ENCODE peak calls at places on chromosomes 1 and 21, in seven cellular contexts. J is MM.1S; B is pancreas; E is HCT116; S is left ventricle myocardium inferior; O is prostate gland; X is CD8-positive, alpha-beta T cell. L is an unnamed sample. For H3K4me1, the result is how much of the 10 kb centered on the place peaks cover.

GRCh38 chr1:100785399-100786082 is 66.0 kb downstream of the VCAM1 start:
- DNase-seq in J (no peak), B (no peak), E (no peak), S (no peak), O (no peak), X (no peak), L (no peak)

GRCh38 chr1:61391730-61392129 is 309.4 kb downstream of the NFIA start:
- DNase-seq in J (no peak), B (no peak), E (no peak), S (no peak), O (no peak), X (no peak), L (no peak)

GRCh38 chr1:236065509-236066005 is 667 bp upstream of the NID1 start:
- DNase-seq in J (no peak), B (no peak), E (no peak), S (no peak), O (no peak), X (no peak), L (no peak)

GRCh38 chr1:202320081-202320405 is 21.7 kb downstream of the UBE2T start:
- DNase-seq in J (no peak), B (no peak), E (no peak), S (no peak), O (no peak), X (no peak), L (no peak)

GRCh38 chr1:73943270-73943669 is 254.7 kb downstream of the LRRIQ3 start:
- DNase-seq in J (no peak), B (no peak), E (no peak), S (no peak), O (no peak), X (no peak), L (no peak)

GRCh38 chr1:50976111-50976889 is 6.3 kb downstream of the CDKN2C start:
- DNase-seq in J (no peak), B (no peak), E (no peak), S (no peak), O (no peak), X (no peak), L (peak)

GRCh38 chr21:43981151-43981870 is 30.8 kb upstream of the TRAPPC10 start:
- DNase-seq in J (no peak), B (no peak), E (no peak), S (no peak), O (no peak), X (no peak), L (no peak)

GRCh38 chr1:193729429-193729828 is 543.0 kb upstream of the B3GALT2 start:
- DNase-seq in J (no peak), B (no peak), E (no peak), S (no peak), O (no peak), X (no peak), L (no peak)

GRCh38 chr1:231803353-231803752 is 176.8 kb downstream of the DISC1 start:
- DNase-seq in J (no peak), B (no peak), E (no peak), S (no peak), O (no peak), X (no peak), L (no peak)

GRCh38 chr1:228367798-228368791 is 38.5 kb downstream of the TRIM11 start:
- DNase-seq in J (no peak), B (no peak), E (no peak), S (no peak), O (no peak), X (no peak), L (no peak)

GRCh38 chr1:45359882-45360513 is 19.8 kb upstream of the MUTYH start:
- DNase-seq in J (peak), B (no peak), E (no peak), S (peak), O (peak), X (no peak), L (peak)

GRCh38 chr1:17700981-17701870 is 53.9 kb upstream of the ACTL8 start:
- DNase-seq in J (no peak), B (no peak), E (no peak), S (no peak), O (no peak), X (no peak), L (no peak)

GRCh38 chr1:12246584-12246983 is 16.8 kb downstream of the VPS13D start:
- DNase-seq in J (no peak), B (no peak), E (no peak), S (no peak), O (no peak), X (no peak), L (no peak)

GRCh38 chr1:60367522-60367921 is 294.0 kb upstream of the C1orf87 start:
- DNase-seq in J (no peak), B (no peak), E (no peak), S (no peak), O (peak), X (no peak), L (no peak)

GRCh38 chr1:19006000-19006399 is 49.5 kb upstream of the IFFO2 start:
- DNase-seq in J (no peak), B (no peak), E (peak), S (no peak), O (no peak), X (no peak), L (no peak)

GRCh38 chr1:227792216-227793078 is 23.0 kb upstream of the PRSS38 start:
- DNase-seq in J (no peak), B (no peak), E (no peak), S (no peak), O (no peak), X (no peak), L (no peak)

GRCh38 chr1:195908121-195908520 is 700.1 kb downstream of the KCNT2 start:
- DNase-seq in J (no peak), B (no peak), E (no peak), S (no peak), O (no peak), X (no peak), L (no peak)

GRCh38 chr1:25622526-25622925 is 5.9 kb downstream of the MAN1C1 start:
- DNase-seq in J (no peak), B (no peak), E (no peak), S (no peak), O (no peak), X (peak), L (peak)
- H3K4me1 ChIP-seq in J (half or more), B (under half), E (under half), S (half or more), O (under half), X (half or more), L (half or more)

GRCh38 chr1:34746101-34746500 is 8.7 kb upstream of the GJB5 start:
- DNase-seq in J (no peak), B (no peak), E (no peak), S (no peak), O (no peak), X (no peak), L (no peak)
- H3K4me1 ChIP-seq in J (under half), B (under half), E (under half), S (under half), O (under half), X (under half), L (under half)

DNA sequence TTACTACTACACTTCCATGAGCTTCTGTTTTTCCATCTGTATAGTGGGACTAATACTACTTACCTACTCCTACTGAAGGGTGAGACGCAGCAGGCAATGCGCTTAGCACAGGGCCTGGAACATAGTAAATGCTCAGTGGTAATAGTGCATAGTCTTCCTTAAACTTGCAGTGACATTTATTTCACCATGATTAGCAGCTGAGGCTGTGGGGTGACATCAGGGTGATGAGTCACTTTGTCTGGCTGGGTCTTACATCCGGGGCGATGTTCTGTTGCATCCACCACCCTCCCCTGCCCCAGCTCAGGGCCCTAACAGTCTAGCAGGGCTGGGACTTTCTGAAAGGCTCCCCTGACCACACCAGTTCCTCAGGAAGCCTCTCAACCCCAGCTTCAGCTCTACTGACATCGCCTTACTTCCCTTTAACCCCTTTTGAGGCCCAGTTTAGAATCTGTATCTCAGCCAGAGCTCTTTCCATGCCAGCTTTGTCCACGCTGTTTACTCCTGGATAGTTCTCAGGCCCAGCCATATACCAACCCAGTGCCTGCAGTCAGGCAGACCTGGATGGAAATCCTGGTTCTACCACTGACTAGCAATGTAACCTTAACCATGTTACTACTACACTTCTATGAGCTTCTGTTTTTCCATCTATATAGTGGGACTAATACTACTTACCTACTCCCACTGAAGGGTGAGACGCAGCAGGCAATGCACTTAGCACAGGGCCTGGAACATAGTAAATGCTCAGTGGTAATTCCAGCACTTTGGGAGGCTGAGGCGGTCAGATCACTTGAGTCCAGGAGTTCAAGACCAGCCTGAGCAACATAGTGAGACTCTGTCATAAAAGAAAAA is 66.3 kb downstream of the CD58 start:
- DNase-seq in J (peak), B (no peak), E (no peak), S (peak), O (peak), X (peak), L (peak)
- H3K4me1 ChIP-seq in J (half or more), B (under half), E (half or more), S (under half), O (under half), X (under half), L (under half)

GRCh38 chr1:2134604-2135307 is 59.8 kb downstream of the FAAP20 start:
- DNase-seq in J (no peak), B (no peak), E (no peak), S (peak), O (peak), X (no peak), L (no peak)
- H3K4me1 ChIP-seq in J (under half), B (under half), E (under half), S (under half), O (under half), X (under half), L (under half)

L was measured in CD4-positive, CD25-positive, alpha-beta regulatory T cell.